ENCODE peak calls at places on chromosomes 2 and 18, in seven cellular contexts. Y, F, W, B, K, V and S are unnamed samples.

GRCh38 chr2:9984217-9984739 is 32.8 kb downstream of the GRHL1 start:
- DNase-seq in Y (no peak), F (no peak), W (peak), B (peak), K (peak), V (no peak), S (no peak)

GRCh38 chr2:180000434-180000833 is 6.7 kb downstream of the CWC22 start:
- DNase-seq in Y (no peak), F (no peak), W (peak), B (no peak), K (no peak), V (no peak), S (no peak)

GRCh38 chr2:103289101-103289725 is 527.4 kb downstream of the TMEM182 start:
- DNase-seq in Y (no peak), F (no peak), W (no peak), B (peak), K (no peak), V (no peak), S (peak)

GRCh38 chr2:96555146-96555610 is 18.6 kb downstream of the ARID5A start:
- DNase-seq in Y (no peak), F (no peak), W (no peak), B (no peak), K (no peak), V (no peak), S (no peak)

GRCh38 chr18:379665-380356 is 112.0 kb upstream of the THOC1 start:
- DNase-seq in Y (peak), F (no peak), W (no peak), B (no peak), K (peak), V (no peak), S (no peak)

GRCh38 chr2:45793998-45794720 is 142.7 kb downstream of the PRKCE start:
- DNase-seq in Y (peak), F (no peak), W (peak), B (no peak), K (no peak), V (no peak), S (no peak)

GRCh38 chr2:130303142-130303541 is 39.6 kb upstream of the IMP4 start:
- DNase-seq in Y (no peak), F (no peak), W (no peak), B (no peak), K (no peak), V (no peak), S (no peak)

GRCh38 chr18:79400591-79401381 is 5.1 kb downstream of the NFATC1 start:
- DNase-seq in Y (no peak), F (no peak), W (no peak), B (peak), K (no peak), V (no peak), S (no peak)

GRCh38 chr2:61816480-61817355 is 37.1 kb downstream of the FAM161A start:
- DNase-seq in Y (no peak), F (no peak), W (no peak), B (no peak), K (no peak), V (no peak), S (no peak)

GRCh38 chr2:5618271-5618670 is 73.9 kb upstream of the SOX11 start:
- DNase-seq in Y (no peak), F (no peak), W (no peak), B (peak), K (no peak), V (no peak), S (peak)

GRCh38 chr2:8430628-8431027 is 251.2 kb upstream of the ID2 start:
- DNase-seq in Y (no peak), F (no peak), W (no peak), B (no peak), K (no peak), V (no peak), S (peak)

GRCh38 chr2:203682688-203683130 is 23.7 kb upstream of the CD28 start:
- DNase-seq in Y (peak), F (no peak), W (peak), B (no peak), K (no peak), V (no peak), S (no peak)

GRCh38 chr2:8645176-8645831 is 36.6 kb upstream of the ID2 start:
- DNase-seq in Y (no peak), F (no peak), W (no peak), B (no peak), K (no peak), V (no peak), S (no peak)

GRCh38 chr2:58336416-58336815 is 95.3 kb upstream of the FANCL start:
- DNase-seq in Y (no peak), F (no peak), W (no peak), B (peak), K (no peak), V (no peak), S (no peak)